ENCODE peak calls at places on chromosomes 12 and 14, in seven cellular contexts. O is ovary; C is A673; N is A549; E is HepG2; B is CD8-positive, alpha-beta T cell; U is MM.1S. Q is an unnamed sample.

GRCh38 chr12:57299514-57300016 is 48.6 kb upstream of the STAC3 start:
- DNase-seq in N (no peak), O (no peak), B (no peak), C (no peak), U (no peak), E (no peak), Q (no peak)

GRCh38 chr12:42728770-42729531 is 139.4 kb upstream of the PRICKLE1 start:
- DNase-seq in N (no peak), E (no peak), O (no peak), B (no peak), U (no peak), C (no peak), Q (no peak)

GRCh38 chr12:3882896-3883564 is 9.8 kb upstream of the PARP11 start:
- DNase-seq in U (peak; percentile 38), E (peak; percentile 29), C (peak; percentile 21), O (no peak), B (no peak), N (peak; percentile 34), Q (peak; percentile 48)

GRCh38 chr12:82688035-82688501 is 1.4 kb downstream of the TMTC2 start:
- DNase-seq in U (peak; percentile 16), C (peak; percentile 66), E (no peak), N (peak; percentile 20), B (no peak), O (no peak), Q (peak; percentile 10)

GRCh38 chr14:28303248-28303647 is 463.3 kb upstream of the FOXG1 start:
- DNase-seq in C (no peak), E (no peak), O (no peak), U (no peak), N (peak; percentile 14), B (no peak), Q (no peak)

GRCh38 chr12:11807453-11807852 is 158.0 kb downstream of the ETV6 start:
- DNase-seq in C (no peak), U (peak; percentile 83), E (no peak), B (no peak), O (no peak), N (no peak), Q (no peak)

GRCh38 chr14:25116607-25117006 is 66.7 kb upstream of the STXBP6 start:
- DNase-seq in U (no peak), N (no peak), B (no peak), C (no peak), O (no peak), E (no peak), Q (peak; percentile 35)

GRCh38 chr12:92745874-92746553 is 43.2 kb downstream of the PLEKHG7 start:
- DNase-seq in N (peak; percentile 79), O (peak; percentile 14), C (peak; percentile 67), U (no peak), E (no peak), B (no peak), Q (peak; percentile 23)

GRCh38 chr12:48934312-48934706 is 9.0 kb upstream of the FKBP11 start:
- DNase-seq in O (no peak), N (peak; percentile 42), B (no peak), U (peak; percentile 12), C (peak; percentile 15), E (peak; percentile 23), Q (no peak)

GRCh38 chr12:124512667-124513296 is 54.6 kb downstream of the NCOR2 start:
- DNase-seq in O (peak; percentile 84), B (no peak), N (peak; percentile 84), E (peak; percentile 76), C (peak; percentile 79), U (no peak), Q (peak; percentile 76)

GRCh38 chr12:89370411-89370810 is 18.1 kb upstream of the DUSP6 start:
- DNase-seq in U (no peak), N (no peak), O (no peak), C (no peak), B (no peak), E (no peak), Q (no peak)

GRCh38 chr12:122949816-122950215 is 16.4 kb downstream of the ABCB9 start:
- DNase-seq in O (no peak), U (no peak), N (no peak), E (no peak), B (no peak), C (no peak), Q (no peak)

GRCh38 chr12:91622981-91623380 is 440.4 kb upstream of the DCN start:
- DNase-seq in N (no peak), U (no peak), B (no peak), C (peak; percentile 11), E (no peak), O (no peak), Q (no peak)

GRCh38 chr12:125221602-125222001 is 156.4 kb downstream of the AACS start:
- DNase-seq in E (no peak), O (no peak), N (no peak), U (no peak), C (no peak), B (no peak), Q (no peak)

GRCh38 chr12:43271659-43272058 is 280.3 kb downstream of the ADAMTS20 start:
- DNase-seq in U (no peak), N (no peak), O (no peak), C (no peak), B (no peak), E (no peak), Q (no peak)

GRCh38 chr12:67355428-67356385 is 86.5 kb downstream of the CAND1 start:
- DNase-seq in O (peak; percentile 12), C (peak; percentile 73), E (peak; percentile 42), N (peak; percentile 54), U (peak; percentile 46), B (no peak), Q (peak; percentile 73)

GRCh38 chr12:26018926-26019325 is 60.4 kb downstream of the RASSF8 start:
- DNase-seq in B (no peak), E (no peak), C (no peak), N (no peak), O (no peak), U (no peak), Q (no peak)

GRCh38 chr12:122870867-122871664 is 24.9 kb downstream of the VPS37B start:
- DNase-seq in O (no peak), U (no peak), B (no peak), C (peak; percentile 86), N (no peak), E (no peak), Q (peak; percentile 70)

GRCh38 chr12:27635349-27635972 is 60.8 kb upstream of the REP15 start:
- DNase-seq in E (peak; percentile 44), O (no peak), B (no peak), N (peak; percentile 67), U (peak; percentile 45), C (peak; percentile 64), Q (peak; percentile 59)

GRCh38 chr12:120125792-120126634 is 9.5 kb upstream of the RAB35 start:
- DNase-seq in E (no peak), U (no peak), C (no peak), B (no peak), O (no peak), N (no peak), Q (no peak)

GRCh38 chr12:103877934-103878510 is 37.0 kb upstream of the NT5DC3 start:
- DNase-seq in C (peak; percentile 84), N (peak; percentile 80), U (peak; percentile 78), E (peak; percentile 64), B (peak; percentile 63), O (peak; percentile 45), Q (peak; percentile 86)

GRCh38 chr12:645563-646071 is 17.6 kb downstream of the NINJ2 start:
- DNase-seq in B (no peak), O (peak; percentile 75), E (peak; percentile 79), U (no peak), C (no peak), N (peak; percentile 75), Q (no peak)

GRCh38 chr14:89221109-89221508 is 195.9 kb downstream of the FOXN3 start:
- DNase-seq in B (no peak), O (no peak), C (peak; percentile 9), E (no peak), U (no peak), N (peak; percentile 5), Q (no peak)

GRCh38 chr12:132447731-132448452 is 42.1 kb upstream of the FBRSL1 start:
- DNase-seq in C (no peak), N (no peak), B (no peak), E (no peak), U (no peak), O (no peak), Q (no peak)

DNA sequence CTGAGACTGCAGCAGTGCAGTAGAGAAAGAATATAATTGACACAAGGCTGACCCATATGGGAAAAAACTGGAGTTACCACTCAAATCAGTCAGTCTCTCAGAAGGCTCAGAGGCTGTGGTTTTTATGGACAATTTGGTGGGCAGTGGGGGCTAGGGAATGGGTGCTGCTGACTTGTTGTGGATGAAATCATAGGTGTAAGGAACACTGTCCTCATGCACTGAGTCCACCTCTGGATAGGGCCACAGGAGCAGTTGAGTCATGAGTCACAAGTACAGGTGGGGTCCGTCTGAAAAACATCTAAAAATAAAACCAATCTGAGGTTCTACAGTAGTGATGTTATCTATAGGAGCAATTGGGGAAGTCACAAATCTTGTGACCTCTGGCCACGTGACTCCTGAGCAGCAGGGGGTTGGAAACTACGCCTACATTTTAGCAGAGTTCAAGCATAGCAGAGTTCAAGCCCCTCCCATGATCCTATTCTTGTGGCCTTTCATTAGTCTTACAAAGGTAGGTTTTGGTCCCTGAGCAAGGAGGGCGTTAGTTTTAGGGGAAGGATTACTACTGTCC is 18.1 kb upstream of the SGPP1 start:
- DNase-seq in U (peak; percentile 27), B (no peak), N (no peak), E (no peak), O (no peak), C (no peak), Q (no peak)
- TF ChIP-seq CTCF in U (no peak), B (no peak), N (no peak), E (peak; percentile 8), O (no peak), C (no peak), Q (no peak)

GRCh38 chr14:67645414-67645813 is 25.7 kb downstream of the ARG2 start:
- DNase-seq in O (no peak), N (no peak), E (no peak), U (no peak), C (no peak), B (no peak), Q (no peak)
- H3K27ac ChIP-seq in O (no peak overlapping the region), N (no peak overlapping the region), E (no peak overlapping the region), U (no peak overlapping the region), C (no peak overlapping the region), B (no peak overlapping the region), Q (no peak overlapping the region)

GRCh38 chr14:54805521-54806322 is 96.9 kb downstream of the GCH1 start:
- DNase-seq in C (peak; percentile 90), B (peak; percentile 82), O (peak; percentile 73), U (peak; percentile 54), N (peak; percentile 82), E (peak; percentile 62), Q (peak; percentile 91)
- TF ChIP-seq CTCF in C (peak; percentile 95), B (peak; percentile 76), O (peak; percentile 69), U (peak; percentile 69), N (peak; percentile 95), E (peak; percentile 93), Q (peak; percentile 97)

GRCh38 chr14:59280961-59281360 is 92.5 kb downstream of the DAAM1 start:
- DNase-seq in B (no peak), E (no peak), C (no peak), U (no peak), N (no peak), O (no peak), Q (no peak)

GRCh38 chr14:59281613-59282012 is 93.1 kb downstream of the DAAM1 start:
- DNase-seq in U (no peak), B (no peak), N (no peak), O (no peak), C (no peak), E (no peak), Q (no peak)

GRCh38 chr14:59282366-59282765 is 93.9 kb downstream of the DAAM1 start:
- DNase-seq in N (no peak), C (no peak), B (no peak), U (no peak), E (no peak), O (no peak), Q (no peak)

GRCh38 chr14:59278111-59278510 is 89.6 kb downstream of the DAAM1 start:
- DNase-seq in N (peak; percentile 82), C (no peak), U (no peak), E (peak; percentile 91), B (no peak), O (no peak), Q (peak; percentile 48)

GRCh38 chr14:59283380-59283779 is 94.9 kb downstream of the DAAM1 start:
- DNase-seq in E (peak; percentile 81), U (no peak), C (no peak), O (no peak), B (no peak), N (no peak), Q (no peak)
- H3K27ac ChIP-seq in E (no peak overlapping the region), U (no peak overlapping the region), C (no peak overlapping the region), O (no peak overlapping the region), B (no peak overlapping the region), N (peak overlapping the region; percentile 23), Q (no peak overlapping the region)